ENCODE peak calls at places on chromosomes 1 and 21, in four cellular contexts. One of them, this sample, is unnamed.

GRCh38 chr21:42208801-42209490 is 10.0 kb upstream of the ABCG1 start:
- ATAC-seq in mucosa of descending colon: no peak
- ATAC-seq in DND-41: no peak
- ATAC-seq in pancreas: no peak
- ATAC-seq in this sample: no peak

GRCh38 chr1:93703649-93704048 is 22.0 kb upstream of the BCAR3 start:
- ATAC-seq in pancreas: no peak
- ATAC-seq in DND-41: no peak
- ATAC-seq in mucosa of descending colon: no peak
- ATAC-seq in this sample: no peak

GRCh38 chr1:10105484-10105883 is 72.7 kb downstream of the UBE4B start:
- ATAC-seq in pancreas: no peak
- ATAC-seq in mucosa of descending colon: peak; percentile 91
- ATAC-seq in DND-41: no peak
- ATAC-seq in this sample: no peak

GRCh38 chr1:244048566-244049141 is 2.4 kb upstream of the ZBTB18 start:
- ATAC-seq in DND-41: peak; percentile 47
- ATAC-seq in pancreas: no peak
- ATAC-seq in mucosa of descending colon: no peak
- ATAC-seq in this sample: no peak

GRCh38 chr1:225737179-225737578 is 40.4 kb upstream of the SRP9 start:
- ATAC-seq in DND-41: no peak
- ATAC-seq in pancreas: no peak
- ATAC-seq in mucosa of descending colon: peak; percentile 54
- ATAC-seq in this sample: no peak

GRCh38 chr1:3350441-3351261 is 103.8 kb upstream of the ARHGEF16 start:
- ATAC-seq in mucosa of descending colon: no peak
- ATAC-seq in DND-41: no peak
- ATAC-seq in pancreas: peak; percentile 13
- ATAC-seq in this sample: peak; percentile 38

GRCh38 chr21:45630876-45631275 is 12.6 kb upstream of the PCBP3 start:
- ATAC-seq in DND-41: no peak
- ATAC-seq in mucosa of descending colon: no peak
- ATAC-seq in pancreas: no peak
- ATAC-seq in this sample: no peak

GRCh38 chr1:18128298-18128697 is 20.7 kb downstream of the IGSF21 start:
- ATAC-seq in DND-41: no peak
- ATAC-seq in pancreas: no peak
- ATAC-seq in mucosa of descending colon: peak; percentile 88
- ATAC-seq in this sample: no peak

GRCh38 chr21:32726742-32727477 is 903 bp downstream of the SYNJ1 start:
- ATAC-seq in pancreas: no peak
- ATAC-seq in mucosa of descending colon: peak; percentile 40
- ATAC-seq in DND-41: no peak
- ATAC-seq in this sample: no peak

GRCh38 chr1:12359734-12360133 is 129.9 kb downstream of the VPS13D start:
- ATAC-seq in mucosa of descending colon: no peak
- ATAC-seq in pancreas: peak; percentile 11
- ATAC-seq in DND-41: no peak
- ATAC-seq in this sample: no peak

GRCh38 chr1:224851850-224852261 is 77.6 kb upstream of the DNAH14 start:
- ATAC-seq in mucosa of descending colon: peak; percentile 21
- ATAC-seq in pancreas: peak; percentile 90
- ATAC-seq in DND-41: peak; percentile 68
- ATAC-seq in this sample: peak; percentile 31

GRCh38 chr1:41358152-41358937 is 2.9 kb upstream of the FOXO6 start:
- ATAC-seq in pancreas: no peak
- ATAC-seq in mucosa of descending colon: no peak
- ATAC-seq in DND-41: no peak
- ATAC-seq in this sample: no peak

GRCh38 chr1:153288634-153289275 is 24.0 kb downstream of the PGLYRP3 start:
- ATAC-seq in DND-41: peak; percentile 68
- ATAC-seq in pancreas: no peak
- ATAC-seq in mucosa of descending colon: peak; percentile 70
- ATAC-seq in this sample: no peak

GRCh38 chr1:11880911-11881748 is 22.4 kb upstream of the NPPB start:
- ATAC-seq in pancreas: no peak
- ATAC-seq in mucosa of descending colon: peak; percentile 23
- ATAC-seq in DND-41: no peak
- ATAC-seq in this sample: peak; percentile 40

GRCh38 chr1:17163789-17164666 is 40.9 kb upstream of the PADI1 start:
- ATAC-seq in mucosa of descending colon: no peak
- ATAC-seq in DND-41: no peak
- ATAC-seq in pancreas: no peak
- ATAC-seq in this sample: no peak

GRCh38 chr1:101233495-101233894 is 3.3 kb upstream of the S1PR1 start:
- ATAC-seq in mucosa of descending colon: no peak
- ATAC-seq in DND-41: no peak
- ATAC-seq in pancreas: no peak
- ATAC-seq in this sample: no peak

GRCh38 chr1:243268751-243269460 is 13.1 kb downstream of the SDCCAG8 start:
- ATAC-seq in DND-41: no peak
- ATAC-seq in pancreas: peak; percentile 4
- ATAC-seq in mucosa of descending colon: peak; percentile 52
- ATAC-seq in this sample: no peak

GRCh38 chr1:6082430-6082971 is 36.8 kb downstream of the KCNAB2 start:
- ATAC-seq in pancreas: peak; percentile 48
- ATAC-seq in mucosa of descending colon: peak; percentile 27
- ATAC-seq in DND-41: no peak
- ATAC-seq in this sample: peak; percentile 78

GRCh38 chr1:91402023-91402422 is 2.6 kb downstream of the HFM1 start:
- ATAC-seq in mucosa of descending colon: no peak
- ATAC-seq in DND-41: peak; percentile 32
- ATAC-seq in pancreas: no peak
- ATAC-seq in this sample: no peak

GRCh38 chr1:152479792-152480595 is 30.6 kb upstream of the LCE5A start:
- ATAC-seq in mucosa of descending colon: peak; percentile 78
- ATAC-seq in DND-41: peak; percentile 79
- ATAC-seq in pancreas: peak; percentile 51
- ATAC-seq in this sample: no peak

GRCh38 chr21:38853421-38853919 is 47.7 kb downstream of the ETS2 start:
- ATAC-seq in mucosa of descending colon: peak; percentile 54
- ATAC-seq in DND-41: peak; percentile 76
- ATAC-seq in pancreas: peak; percentile 94
- ATAC-seq in this sample: no peak

GRCh38 chr1:96980448-96980847 is 258.9 kb downstream of the PTBP2 start:
- ATAC-seq in DND-41: no peak
- ATAC-seq in mucosa of descending colon: no peak
- ATAC-seq in pancreas: no peak
- ATAC-seq in this sample: no peak

GRCh38 chr1:180275726-180276125 is 45.7 kb downstream of the LHX4 start:
- ATAC-seq in mucosa of descending colon: no peak
- ATAC-seq in DND-41: no peak
- ATAC-seq in pancreas: no peak
- ATAC-seq in this sample: no peak

GRCh38 chr1:198047913-198048312 is 108.9 kb upstream of the NEK7 start:
- ATAC-seq in DND-41: peak; percentile 96
- ATAC-seq in mucosa of descending colon: no peak
- ATAC-seq in pancreas: no peak
- ATAC-seq in this sample: no peak

GRCh38 chr1:230285351-230285750 is 140.8 kb downstream of the PGBD5 start:
- ATAC-seq in mucosa of descending colon: no peak
- ATAC-seq in pancreas: no peak
- ATAC-seq in DND-41: peak; percentile 2
- ATAC-seq in this sample: no peak

GRCh38 chr1:211742889-211743529 is 67.6 kb upstream of the NEK2 start:
- ATAC-seq in mucosa of descending colon: no peak
- ATAC-seq in DND-41: no peak
- ATAC-seq in pancreas: no peak
- ATAC-seq in this sample: no peak

GRCh38 chr1:17027403-17027802 is 15.7 kb upstream of the ATP13A2 start:
- ATAC-seq in DND-41: no peak
- ATAC-seq in pancreas: peak; percentile 63
- ATAC-seq in mucosa of descending colon: peak; percentile 29
- ATAC-seq in this sample: no peak

GRCh38 chr1:106746448-106747085 is 309.9 kb upstream of the PRMT6 start:
- ATAC-seq in DND-41: no peak
- ATAC-seq in mucosa of descending colon: no peak
- ATAC-seq in pancreas: no peak
- ATAC-seq in this sample: no peak

GRCh38 chr1:147110872-147111271 is 61.4 kb downstream of the PRKAB2 start:
- ATAC-seq in mucosa of descending colon: no peak
- ATAC-seq in DND-41: no peak
- ATAC-seq in pancreas: no peak
- ATAC-seq in this sample: no peak

GRCh38 chr1:196400478-196401453 is 207.5 kb downstream of the KCNT2 start:
- ATAC-seq in pancreas: peak; percentile 64
- ATAC-seq in mucosa of descending colon: peak; percentile 32
- ATAC-seq in DND-41: peak; percentile 82
- ATAC-seq in this sample: peak; percentile 74

GRCh38 chr1:58971629-58972140 is 187.8 kb upstream of the JUN start:
- ATAC-seq in pancreas: peak; percentile 22
- ATAC-seq in DND-41: no peak
- ATAC-seq in mucosa of descending colon: peak; percentile 29
- ATAC-seq in this sample: peak; percentile 62

GRCh38 chr1:87291107-87291506 is 37.6 kb upstream of the LMO4 start:
- ATAC-seq in mucosa of descending colon: no peak
- ATAC-seq in pancreas: no peak
- ATAC-seq in DND-41: no peak
- ATAC-seq in this sample: no peak

GRCh38 chr21:45482899-45483821 is 59.1 kb downstream of the SLC19A1 start:
- ATAC-seq in pancreas: peak; percentile 26
- ATAC-seq in mucosa of descending colon: peak; percentile 47
- ATAC-seq in DND-41: no peak
- ATAC-seq in this sample: no peak

GRCh38 chr1:11031624-11032262 is 15.3 kb downstream of the MASP2 start:
- ATAC-seq in DND-41: peak; percentile 22
- ATAC-seq in pancreas: no peak
- ATAC-seq in mucosa of descending colon: no peak
- ATAC-seq in this sample: no peak

GRCh38 chr21:23624281-23624680 is 1983.0 kb downstream of the MRPL39 start:
- ATAC-seq in pancreas: no peak
- ATAC-seq in DND-41: no peak
- ATAC-seq in mucosa of descending colon: no peak
- ATAC-seq in this sample: no peak

GRCh38 chr1:44807364-44808062 is 362 bp upstream of the DYNLT4 start:
- ATAC-seq in pancreas: peak; percentile 88
- ATAC-seq in mucosa of descending colon: peak; percentile 86
- ATAC-seq in DND-41: peak; percentile 34
- ATAC-seq in this sample: peak; percentile 89
- H3K4me3 ChIP-seq in pancreas: no peak overlapping the region
- H3K4me3 ChIP-seq in mucosa of descending colon: no peak overlapping the region
- H3K4me3 ChIP-seq in DND-41: no peak overlapping the region
- H3K4me3 ChIP-seq in this sample: no peak overlapping the region

DNA sequence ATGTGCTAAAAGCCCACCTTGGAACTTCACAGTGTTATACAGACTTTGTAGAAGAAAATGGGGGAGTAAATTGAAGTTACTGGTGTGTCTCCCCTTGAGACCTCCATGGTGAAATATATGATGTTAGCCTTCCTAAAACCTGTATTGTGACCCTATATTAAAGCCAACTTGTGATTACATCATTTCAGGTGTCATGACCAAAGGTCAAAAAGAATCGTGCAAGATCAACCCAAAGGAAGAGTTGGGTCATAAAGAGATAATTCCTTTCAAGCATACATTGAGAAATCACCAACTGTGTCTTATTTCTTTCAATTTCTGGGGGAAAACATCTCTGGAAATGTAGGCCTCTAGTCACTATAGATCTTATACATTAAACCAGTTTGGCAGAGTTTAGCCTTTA is 34.6 kb downstream of the GNAT2 start:
- ATAC-seq in mucosa of descending colon: no peak
- ATAC-seq in DND-41: no peak
- ATAC-seq in pancreas: no peak
- ATAC-seq in this sample: no peak
- H3K36me3 ChIP-seq in mucosa of descending colon: peaks cover 12% of the 10 kb centered on the region
- H3K36me3 ChIP-seq in DND-41: peaks cover 92% of the 10 kb centered on the region
- H3K36me3 ChIP-seq in pancreas: no peaks in the 10 kb centered on the region
- H3K36me3 ChIP-seq in this sample: peaks cover 11% of the 10 kb centered on the region

DNA sequence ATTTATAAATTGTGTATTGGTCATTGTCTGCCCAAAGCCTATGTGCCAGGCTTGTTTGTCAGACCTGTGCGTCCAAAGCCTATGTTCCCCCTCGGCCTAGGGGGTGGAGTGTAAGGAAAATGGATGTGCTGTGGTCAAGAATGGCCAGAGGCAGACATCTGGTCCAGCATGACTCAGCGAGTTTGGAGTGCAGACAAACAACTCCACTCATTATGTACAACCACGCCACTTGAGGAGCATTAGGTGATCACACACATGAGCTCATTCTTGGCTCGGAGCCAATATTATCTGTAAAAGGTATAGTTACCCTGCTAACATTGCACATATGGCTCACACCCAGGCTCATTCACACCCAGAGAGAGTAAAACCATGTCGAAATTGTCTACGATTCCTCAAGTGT is 1047.6 kb upstream of the ADGRL4 start:
- ATAC-seq in pancreas: peak; percentile 35
- ATAC-seq in DND-41: no peak
- ATAC-seq in mucosa of descending colon: peak; percentile 35
- ATAC-seq in this sample: no peak
- TF ChIP-seq CTCF in pancreas: no peak
- TF ChIP-seq CTCF in DND-41: no peak
- TF ChIP-seq CTCF in mucosa of descending colon: no peak
- TF ChIP-seq CTCF in this sample: no peak

GRCh38 chr1:201944002-201944401 is 2.3 kb downstream of the LMOD1 start:
- ATAC-seq in DND-41: no peak
- ATAC-seq in pancreas: no peak
- ATAC-seq in mucosa of descending colon: no peak
- ATAC-seq in this sample: no peak
- H3K4me3 ChIP-seq in DND-41: no peak overlapping the region
- H3K4me3 ChIP-seq in pancreas: no peak overlapping the region
- H3K4me3 ChIP-seq in mucosa of descending colon: no peak overlapping the region
- H3K4me3 ChIP-seq in this sample: peak overlapping the region; percentile 98